ENCODE peak calls at places on chromosomes 5 and 9, in six cellular contexts. U, J, D, H, W and C are unnamed samples.

GRCh38 chr9:128937310-128938165 is 9.9 kb downstream of the DOLK start:
- DNase-seq in W (no peak), U (no peak), H (no peak), J (no peak), D (no peak), C (no peak)

GRCh38 chr9:5375790-5376477 is 36.3 kb upstream of the RLN1 start:
- DNase-seq in W (no peak), D (no peak), U (no peak), J (no peak), H (no peak), C (no peak)

GRCh38 chr5:174063092-174063756 is 17.7 kb downstream of the NSG2 start:
- DNase-seq in W (no peak), U (no peak), D (no peak), J (no peak), H (no peak), C (no peak)

GRCh38 chr9:124696101-124696500 is 75.0 kb downstream of the NR6A1 start:
- DNase-seq in D (no peak), U (no peak), J (no peak), W (no peak), H (no peak), C (no peak)

GRCh38 chr9:109974918-109975276 is 194.9 kb downstream of the PALM2AKAP2 start:
- DNase-seq in J (no peak), H (no peak), W (no peak), D (no peak), U (no peak), C (no peak)

GRCh38 chr5:178356459-178356872 is 123.9 kb upstream of the PHYKPL start:
- DNase-seq in W (no peak), J (no peak), U (no peak), D (no peak), H (no peak), C (no peak)

GRCh38 chr9:94174164-94174563 is 84.9 kb upstream of the ZNF169 start:
- DNase-seq in U (no peak), W (no peak), D (no peak), H (no peak), J (no peak), C (no peak)

GRCh38 chr5:11785771-11786342 is 118.4 kb downstream of the CTNND2 start:
- DNase-seq in U (no peak), J (no peak), W (no peak), H (no peak), D (no peak), C (no peak)

GRCh38 chr5:58979090-58979489 is 396.2 kb downstream of the RAB3C start:
- DNase-seq in J (no peak), H (no peak), D (no peak), W (no peak), U (no peak), C (no peak)

GRCh38 chr5:57302643-57303042 is 128.8 kb downstream of the GPBP1 start:
- DNase-seq in U (no peak), D (no peak), W (no peak), H (no peak), J (no peak), C (no peak)

GRCh38 chr5:2143646-2144386 is 261.1 kb upstream of the IRX4 start:
- DNase-seq in D (no peak), H (no peak), U (no peak), W (no peak), J (no peak), C (no peak)

GRCh38 chr9:133814586-133815090 is 76.5 kb upstream of the SARDH start:
- DNase-seq in H (no peak), J (no peak), U (no peak), W (no peak), D (no peak), C (no peak)

GRCh38 chr5:148805323-148806290 is 20.8 kb upstream of the ADRB2 start:
- DNase-seq in W (no peak), J (no peak), H (no peak), U (no peak), D (no peak), C (no peak)

GRCh38 chr9:20620658-20621552 is 1.4 kb downstream of the MLLT3 start:
- DNase-seq in D (no peak), W (no peak), J (peak; percentile 84), U (peak; percentile 13), H (peak; percentile 54), C (no peak)

GRCh38 chr5:1508679-1509290 is 15.0 kb downstream of the LPCAT1 start:
- DNase-seq in J (peak; percentile 59), U (no peak), D (no peak), H (no peak), W (no peak), C (no peak)

GRCh38 chr5:32000726-32001125 is 173.4 kb downstream of the GOLPH3 start:
- DNase-seq in J (no peak), U (no peak), W (no peak), H (no peak), D (no peak), C (no peak)

GRCh38 chr5:9453480-9454011 is 92.3 kb downstream of the SEMA5A start:
- DNase-seq in U (no peak), J (no peak), W (no peak), H (no peak), D (no peak), C (no peak)

GRCh38 chr9:74041588-74041987 is 455.5 kb upstream of the RORB start:
- DNase-seq in D (no peak), J (no peak), H (no peak), W (no peak), U (no peak), C (no peak)

GRCh38 chr9:100372648-100373047 is 19.9 kb upstream of the TEX10 start:
- DNase-seq in H (no peak), D (no peak), W (no peak), U (no peak), J (no peak), C (no peak)

GRCh38 chr9:130039504-130040147 is 3.4 kb downstream of the FNBP1 start:
- DNase-seq in W (no peak), J (no peak), U (no peak), D (no peak), H (no peak), C (no peak)

GRCh38 chr9:77752566-77752965 is 104.4 kb upstream of the GNA14 start:
- DNase-seq in H (no peak), D (peak; percentile 83), U (no peak), W (no peak), J (no peak), C (no peak)

GRCh38 chr9:78903581-78903980 is 606.7 kb downstream of the PSAT1 start:
- DNase-seq in J (no peak), D (no peak), H (no peak), U (no peak), W (no peak), C (no peak)

GRCh38 chr9:114410910-114411309 is 23.1 kb upstream of the AKNA start:
- DNase-seq in D (no peak), U (no peak), H (no peak), J (no peak), W (no peak), C (no peak)

GRCh38 chr9:81578606-81579005 is 110.7 kb downstream of the TLE1 start:
- DNase-seq in U (no peak), H (no peak), W (no peak), D (peak; percentile 26), J (no peak), C (no peak)

GRCh38 chr9:34505370-34506120 is 17.2 kb downstream of the ENHO start:
- DNase-seq in J (peak; percentile 27), D (no peak), U (no peak), H (no peak), W (no peak), C (no peak)

GRCh38 chr5:66757219-66757833 is 161.1 kb downstream of the MAST4 start:
- DNase-seq in D (peak; percentile 6), J (no peak), H (no peak), U (no peak), W (no peak), C (peak; percentile 23)

GRCh38 chr9:36623280-36623679 is 50.6 kb downstream of the MELK start:
- DNase-seq in D (no peak), U (no peak), J (no peak), H (no peak), W (no peak), C (no peak)

GRCh38 chr9:110089681-110090370 is 118.1 kb downstream of the C9orf152 start:
- DNase-seq in J (no peak), D (no peak), H (no peak), W (no peak), U (no peak), C (no peak)

GRCh38 chr9:120538339-120538738 is 41.6 kb downstream of the CDK5RAP2 start:
- DNase-seq in J (no peak), U (no peak), D (no peak), W (no peak), H (no peak), C (no peak)

GRCh38 chr9:96646081-96646991 is 8.8 kb downstream of the PRXL2C start:
- DNase-seq in H (no peak), J (no peak), D (no peak), U (no peak), W (no peak), C (no peak)

GRCh38 chr5:68216737-68217231 is 1.2 kb downstream of the PIK3R1 start:
- DNase-seq in W (peak; percentile 29), H (no peak), J (no peak), U (no peak), D (no peak), C (no peak)

GRCh38 chr9:1959347-1959746 is 55.8 kb upstream of the SMARCA2 start:
- DNase-seq in D (no peak), W (no peak), U (no peak), H (no peak), J (no peak), C (no peak)

GRCh38 chr9:90100014-90100413 is 495.2 kb downstream of the GADD45G start:
- DNase-seq in D (no peak), W (no peak), U (no peak), J (no peak), H (no peak), C (no peak)